ENCODE peak calls at places on chromosomes 13 and 19, in nine cellular contexts. E is MM.1S; W is neural progenitor cell; Y is WTC11; H is AG10803; Q is CD8-positive, alpha-beta T cell; U is cardiac muscle cell; S is H9; K is HCT116. F is an unnamed sample.

GRCh38 chr13:20826301-20826700 is 52.5 kb upstream of the EEF1AKMT1 start:
- DNase-seq in E (no peak), W (no peak), Y (no peak), H (no peak), Q (no peak), U (no peak), S (no peak), K (no peak), F (no peak)

GRCh38 chr19:12733369-12733896 is 1.1 kb downstream of the TRIR start:
- DNase-seq in E (peak), W (peak), Y (no peak), H (peak), Q (no peak), U (no peak), S (no peak), K (no peak), F (no peak)

GRCh38 chr13:113322890-113323651 is 26.0 kb downstream of the LAMP1 start:
- DNase-seq in E (no peak), W (no peak), Y (no peak), H (no peak), Q (no peak), U (peak), S (no peak), K (no peak), F (no peak)

GRCh38 chr19:11944656-11945055 is 19.7 kb downstream of the ZNF700 start:
- DNase-seq in E (no peak), W (no peak), Y (no peak), H (no peak), Q (no peak), U (no peak), S (no peak), K (no peak), F (no peak)

GRCh38 chr19:18762125-18763023 is 28.7 kb downstream of the COMP start:
- DNase-seq in E (no peak), W (no peak), Y (peak), H (no peak), Q (no peak), U (peak), S (no peak), K (peak), F (no peak)

GRCh38 chr13:23848639-23849282 is 40.4 kb downstream of the MIPEP start:
- DNase-seq in E (no peak), W (no peak), Y (no peak), H (no peak), Q (no peak), U (no peak), S (no peak), K (no peak), F (no peak)

GRCh38 chr13:113816248-113816924 is 47.5 kb downstream of the GAS6 start:
- DNase-seq in E (no peak), W (no peak), Y (no peak), H (no peak), Q (no peak), U (no peak), S (no peak), K (no peak), F (no peak)

GRCh38 chr13:56396318-56396717 is 744.4 kb upstream of the PRR20A start:
- DNase-seq in E (no peak), W (no peak), Y (no peak), H (no peak), Q (no peak), U (no peak), S (no peak), K (no peak), F (no peak)

GRCh38 chr19:55615553-55616394 is 8.6 kb downstream of the ZNF784 start:
- DNase-seq in E (no peak), W (no peak), Y (no peak), H (no peak), Q (no peak), U (no peak), S (no peak), K (no peak), F (no peak)

GRCh38 chr13:33016414-33017409 is at the start of gene KL:
- DNase-seq in E (no peak), W (peak), Y (peak), H (no peak), Q (no peak), U (peak), S (peak), K (no peak), F (peak)

GRCh38 chr19:752652-753517 is 2.0 kb downstream of the MISP start:
- DNase-seq in E (no peak), W (no peak), Y (no peak), H (peak), Q (no peak), U (no peak), S (no peak), K (peak), F (no peak)

GRCh38 chr19:37931941-37932655 is 25.1 kb downstream of the SIPA1L3 start:
- DNase-seq in E (peak), W (peak), Y (peak), H (peak), Q (no peak), U (peak), S (peak), K (peak), F (peak)

GRCh38 chr19:991174-991931 is 7.2 kb downstream of the WDR18 start:
- DNase-seq in E (no peak), W (peak), Y (peak), H (peak), Q (no peak), U (peak), S (peak), K (peak), F (no peak)

GRCh38 chr19:13962738-13963602 is 10.7 kb downstream of the DCAF15 start:
- DNase-seq in E (no peak), W (no peak), Y (peak), H (no peak), Q (no peak), U (no peak), S (peak), K (no peak), F (no peak)

GRCh38 chr13:103078145-103078544 is 11.9 kb upstream of the SLC10A2 start:
- DNase-seq in E (peak), W (no peak), Y (no peak), H (no peak), Q (no peak), U (no peak), S (no peak), K (no peak), F (no peak)

GRCh38 chr19:55131421-55131820 is 14.0 kb upstream of the PPP1R12C start:
- DNase-seq in E (no peak), W (no peak), Y (no peak), H (peak), Q (no peak), U (no peak), S (no peak), K (no peak), F (no peak)

GRCh38 chr13:96093296-96094006 is 3.5 kb downstream of the HS6ST3 start:
- DNase-seq in E (no peak), W (no peak), Y (no peak), H (no peak), Q (no peak), U (no peak), S (no peak), K (no peak), F (no peak)

GRCh38 chr13:36261011-36261410 is 36.6 kb downstream of the CCDC169 start:
- DNase-seq in E (no peak), W (no peak), Y (no peak), H (no peak), Q (no peak), U (no peak), S (no peak), K (no peak), F (no peak)

GRCh38 chr19:31578326-31578725 is 229.1 kb upstream of the TSHZ3 start:
- DNase-seq in E (no peak), W (no peak), Y (no peak), H (no peak), Q (no peak), U (no peak), S (peak), K (no peak), F (no peak)

GRCh38 chr13:97342936-97343335 is 91.0 kb upstream of the RAP2A start:
- DNase-seq in E (no peak), W (no peak), Y (no peak), H (no peak), Q (no peak), U (no peak), S (no peak), K (no peak), F (no peak)

GRCh38 chr13:36815069-36815468 is 4.0 kb upstream of the RFXAP start:
- DNase-seq in E (no peak), W (no peak), Y (no peak), H (no peak), Q (no peak), U (no peak), S (no peak), K (peak), F (no peak)

GRCh38 chr19:10701955-10702307 is 692 bp downstream of the QTRT1 start:
- DNase-seq in E (peak), W (peak), Y (peak), H (no peak), Q (no peak), U (peak), S (peak), K (no peak), F (peak)

GRCh38 chr19:10694706-10695105 is 6.5 kb upstream of the QTRT1 start:
- DNase-seq in E (no peak), W (no peak), Y (no peak), H (no peak), Q (no peak), U (no peak), S (no peak), K (no peak), F (no peak)

GRCh38 chr19:10695401-10696398 is 5.5 kb upstream of the QTRT1 start:
- DNase-seq in E (peak), W (peak), Y (peak), H (peak), Q (peak), U (peak), S (peak), K (peak), F (peak)

DNA sequence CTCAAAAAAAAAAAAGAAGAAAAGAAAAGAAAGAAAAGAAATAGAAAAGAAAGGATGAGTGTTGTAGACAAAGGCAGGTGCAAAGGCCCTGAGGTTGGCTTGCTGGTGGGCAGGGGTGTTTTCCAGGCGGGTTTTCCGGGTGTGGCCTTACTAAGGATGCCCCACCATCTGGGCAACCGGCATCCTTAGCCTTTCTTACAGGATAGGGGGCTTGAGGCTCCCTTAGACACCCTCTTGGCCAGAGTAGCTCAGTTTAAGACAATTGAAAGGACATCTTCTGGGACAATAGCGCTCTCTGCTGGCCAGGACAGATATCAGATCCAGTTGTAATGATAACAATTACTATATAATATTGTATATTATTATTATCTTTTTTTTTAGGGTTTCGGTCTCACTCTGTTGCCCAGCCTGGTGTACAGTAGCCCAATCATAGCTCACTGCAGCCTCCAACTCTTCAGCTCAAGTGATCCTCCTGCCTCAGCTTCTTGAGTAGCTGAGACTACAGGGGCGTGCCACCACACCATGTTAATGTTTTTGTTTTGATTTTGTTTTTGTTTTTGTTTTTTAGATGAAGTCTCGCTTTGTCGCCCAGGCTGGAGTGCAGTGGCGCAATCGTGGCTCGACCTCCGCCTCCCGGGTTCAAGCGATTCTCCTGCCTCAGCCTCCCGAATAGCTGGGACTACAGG is 1.4 kb upstream of the QTRT1 start:
- DNase-seq in E (peak), W (peak), Y (peak), H (peak), Q (peak), U (peak), S (peak), K (peak), F (peak)
- TF ChIP-seq CTCF in E (peak), W (peak), Y (peak), H (peak), Q (peak), U (peak), S (peak), K (peak), F (peak)

GRCh38 chr13:45364876-45365557 is 24.0 kb upstream of the TPT1 start:
- DNase-seq in E (no peak), W (no peak), Y (no peak), H (no peak), Q (no peak), U (no peak), S (no peak), K (no peak), F (no peak)

GRCh38 chr13:45367358-45367757 is 26.4 kb upstream of the TPT1 start:
- DNase-seq in E (peak), W (no peak), Y (no peak), H (peak), Q (peak), U (no peak), S (peak), K (peak), F (no peak)

GRCh38 chr13:45361596-45362206 is 20.7 kb upstream of the TPT1 start:
- DNase-seq in E (no peak), W (no peak), Y (no peak), H (peak), Q (no peak), U (no peak), S (peak), K (peak), F (no peak)

GRCh38 chr13:45365558-45365885 is 24.5 kb upstream of the TPT1 start:
- DNase-seq in E (no peak), W (no peak), Y (no peak), H (no peak), Q (no peak), U (no peak), S (no peak), K (no peak), F (no peak)

GRCh38 chr13:45362939-45363338 is 22.0 kb upstream of the TPT1 start:
- DNase-seq in E (no peak), W (peak), Y (peak), H (no peak), Q (no peak), U (no peak), S (peak), K (no peak), F (no peak)
- TF ChIP-seq CTCF in E (peak), W (peak), Y (peak), H (no peak), Q (no peak), U (no peak), S (peak), K (peak), F (no peak)

DNA sequence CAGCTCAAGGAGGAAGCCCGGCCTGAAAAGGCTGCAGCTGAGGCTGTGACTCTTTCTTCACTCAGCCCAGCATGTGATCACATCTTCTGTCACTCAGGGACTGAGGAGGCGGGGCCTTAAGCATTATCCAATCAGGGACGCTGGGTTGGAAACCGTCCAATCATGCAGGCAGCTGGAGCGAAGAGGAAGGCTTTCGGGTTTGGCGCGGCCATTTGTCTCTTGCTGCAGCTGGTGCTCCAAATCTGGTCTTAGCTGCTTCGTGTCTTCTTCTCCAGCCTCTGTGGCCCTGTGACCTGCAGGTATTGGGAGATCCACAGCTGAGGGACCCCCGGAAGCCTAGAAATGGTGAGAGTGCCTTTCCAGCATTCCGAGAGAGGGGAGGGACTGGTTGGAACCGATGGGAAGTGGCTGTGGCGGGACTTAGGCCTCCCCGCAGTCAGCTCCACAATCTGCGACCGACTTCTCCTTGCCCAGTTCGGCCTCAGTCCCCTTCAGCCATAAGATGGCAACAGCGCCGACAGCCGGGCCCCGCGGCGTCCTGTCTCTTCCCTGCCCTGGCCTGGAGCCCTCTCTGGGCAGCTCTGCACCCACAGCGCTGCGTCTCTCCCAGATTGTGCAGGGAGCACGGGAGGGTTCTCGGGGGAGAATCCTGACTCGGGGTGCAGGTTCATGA is at the start of gene ZNF90:
- DNase-seq in E (peak), W (peak), Y (peak), H (peak), Q (peak), U (peak), S (peak), K (no peak), F (peak)
- TF ChIP-seq CTCF in E (no peak), W (peak), Y (no peak), H (no peak), Q (no peak), U (no peak), S (peak), K (no peak), F (no peak)

GRCh38 chr19:42323852-42324654 is 1.4 kb upstream of the MEGF8 start:
- DNase-seq in E (no peak), W (peak), Y (peak), H (no peak), Q (no peak), U (no peak), S (no peak), K (no peak), F (no peak)
- TF ChIP-seq CTCF in E (no peak), W (no peak), Y (no peak), H (no peak), Q (no peak), U (no peak), S (no peak), K (no peak), F (no peak)